ENCODE peak calls at places on chromosomes 7 and 10, in four cellular contexts. O is K562, M is GM12878, W is HepG2. P is an unnamed sample.

GRCh38 chr10:497289-497688 is 192.2 kb downstream of the DIP2C start:
- DNase-seq in W (no peak), M (no peak), O (no peak), P (no peak)

GRCh38 chr7:134636008-134636449 is 10.6 kb upstream of the BPGM start:
- DNase-seq in M (peak), O (no peak), W (no peak), P (no peak)

GRCh38 chr7:79337722-79338121 is 115.7 kb downstream of the MAGI2 start:
- DNase-seq in O (no peak), M (no peak), W (no peak), P (no peak)

GRCh38 chr10:49220031-49220430 is 31.8 kb upstream of the TMEM273 start:
- DNase-seq in M (no peak), O (no peak), W (no peak), P (no peak)

GRCh38 chr10:24962998-24963397 is 10.6 kb upstream of the PRTFDC1 start:
- DNase-seq in W (peak), O (peak), M (no peak), P (no peak)

GRCh38 chr7:131646203-131646602 is 89.8 kb upstream of the PODXL start:
- DNase-seq in W (no peak), M (no peak), O (no peak), P (no peak)

GRCh38 chr10:88659725-88660592 is 4.3 kb upstream of the LIPF start:
- DNase-seq in W (no peak), M (no peak), O (no peak), P (no peak)

GRCh38 chr7:56206420-56206819 is 90.2 kb upstream of the NUPR2 start:
- DNase-seq in O (no peak), W (no peak), M (no peak), P (no peak)

GRCh38 chr10:29081971-29082699 is 206.7 kb upstream of the LYZL1 start:
- DNase-seq in O (no peak), W (no peak), M (no peak), P (no peak)

GRCh38 chr7:68009716-68010115 is 1013.1 kb downstream of the TYW1 start:
- DNase-seq in W (no peak), O (no peak), M (no peak), P (no peak)

GRCh38 chr7:41870505-41871138 is 167.7 kb upstream of the INHBA start:
- DNase-seq in O (no peak), M (peak), W (no peak), P (no peak)

GRCh38 chr10:114607358-114607998 is 50.6 kb downstream of the ABLIM1 start:
- DNase-seq in W (no peak), M (no peak), O (no peak), P (no peak)

GRCh38 chr10:36424377-36424971 is 700.9 kb upstream of the ANKRD30A start:
- DNase-seq in W (no peak), O (no peak), M (no peak), P (no peak)

GRCh38 chr7:28272461-28272877 is 91.9 kb upstream of the JAZF1 start:
- DNase-seq in M (no peak), W (no peak), O (peak), P (peak)

GRCh38 chr7:80313067-80313626 is 178.5 kb downstream of the GNAI1 start:
- DNase-seq in O (no peak), W (no peak), M (no peak), P (no peak)

GRCh38 chr7:39952378-39952777 is 2.3 kb downstream of the CDK13 start:
- DNase-seq in M (no peak), W (no peak), O (no peak), P (no peak)

GRCh38 chr7:107269815-107270214 is 101.0 kb downstream of the HBP1 start:
- DNase-seq in W (no peak), O (no peak), M (no peak), P (no peak)

GRCh38 chr10:78267070-78267469 is 233.4 kb downstream of the RPS24 start:
- DNase-seq in W (no peak), M (no peak), O (no peak), P (no peak)

GRCh38 chr7:134470864-134471263 is 12.0 kb upstream of the AKR1B1 start:
- DNase-seq in W (peak), O (peak), M (no peak), P (no peak)

GRCh38 chr10:6240254-6240653 is 37.5 kb downstream of the PFKFB3 start:
- DNase-seq in O (no peak), M (no peak), W (no peak), P (no peak)

GRCh38 chr10:6237189-6237496 is 34.4 kb downstream of the PFKFB3 start:
- DNase-seq in W (no peak), M (no peak), O (no peak), P (no peak)

GRCh38 chr10:6242089-6242488 is 39.4 kb downstream of the PFKFB3 start:
- DNase-seq in M (no peak), O (no peak), W (no peak), P (no peak)

GRCh38 chr10:6236349-6237188 is 33.8 kb downstream of the PFKFB3 start:
- DNase-seq in O (no peak), M (no peak), W (no peak), P (no peak)

GRCh38 chr10:6239213-6239991 is 36.7 kb downstream of the PFKFB3 start:
- DNase-seq in O (peak), M (peak), W (peak), P (peak)
- TF ChIP-seq TARDBP in O (no peak), M (no peak), W (no peak), P (no peak)

GRCh38 chr7:143974457-143974856 is 19.8 kb downstream of the OR2F1 start:
- DNase-seq in O (no peak), W (peak), M (no peak), P (no peak)
- TF ChIP-seq BHLHE40 in O (no peak), W (no peak), M (no peak), P (no peak)

GRCh38 chr7:12403287-12404181 is at the start of gene VWDE:
- DNase-seq in O (peak), W (no peak), M (no peak), P (peak)
- TF ChIP-seq TARDBP in O (peak), W (no peak), M (no peak), P (no peak)

GRCh38 chr7:66307591-66308215 is 102.6 kb downstream of the TPST1 start:
- DNase-seq in W (peak), M (no peak), O (no peak), P (no peak)

GRCh38 chr7:66303454-66304160 is 98.5 kb downstream of the TPST1 start:
- DNase-seq in W (no peak), O (no peak), M (no peak), P (no peak)

GRCh38 chr7:66306243-66306642 is 101.1 kb downstream of the TPST1 start:
- DNase-seq in O (no peak), M (no peak), W (no peak), P (no peak)

GRCh38 chr7:66301737-66302136 is 96.6 kb downstream of the TPST1 start:
- DNase-seq in W (no peak), O (no peak), M (no peak), P (no peak)

DNA sequence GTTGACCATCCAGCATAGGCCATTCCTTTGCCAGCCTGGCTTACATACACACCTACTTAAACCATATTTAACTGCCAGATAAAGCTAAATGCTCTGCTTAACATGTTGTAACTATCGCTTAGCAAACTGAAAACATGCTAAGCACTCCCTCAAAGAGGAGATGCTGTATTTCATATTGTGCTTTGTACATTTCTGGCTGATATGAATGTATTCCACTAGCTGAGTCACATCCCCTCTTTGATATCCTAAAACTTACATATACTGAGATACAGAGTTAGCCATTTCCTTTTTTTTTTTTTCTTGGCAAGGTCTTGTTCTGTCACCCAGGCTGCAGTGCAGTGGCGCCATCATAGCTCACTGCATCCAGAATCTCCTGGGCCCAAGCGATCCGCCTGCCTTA is 99.4 kb downstream of the TPST1 start:
- DNase-seq in W (no peak), O (no peak), M (no peak), P (no peak)
- TF ChIP-seq BHLHE40 in W (no peak), O (no peak), M (no peak), P (no peak)

GRCh38 chr10:125779403-125780327 is 4.0 kb upstream of the MMP21 start:
- DNase-seq in M (no peak), W (no peak), O (no peak), P (no peak)
- TF ChIP-seq TARDBP in M (no peak), W (no peak), O (no peak), P (no peak)

DNA sequence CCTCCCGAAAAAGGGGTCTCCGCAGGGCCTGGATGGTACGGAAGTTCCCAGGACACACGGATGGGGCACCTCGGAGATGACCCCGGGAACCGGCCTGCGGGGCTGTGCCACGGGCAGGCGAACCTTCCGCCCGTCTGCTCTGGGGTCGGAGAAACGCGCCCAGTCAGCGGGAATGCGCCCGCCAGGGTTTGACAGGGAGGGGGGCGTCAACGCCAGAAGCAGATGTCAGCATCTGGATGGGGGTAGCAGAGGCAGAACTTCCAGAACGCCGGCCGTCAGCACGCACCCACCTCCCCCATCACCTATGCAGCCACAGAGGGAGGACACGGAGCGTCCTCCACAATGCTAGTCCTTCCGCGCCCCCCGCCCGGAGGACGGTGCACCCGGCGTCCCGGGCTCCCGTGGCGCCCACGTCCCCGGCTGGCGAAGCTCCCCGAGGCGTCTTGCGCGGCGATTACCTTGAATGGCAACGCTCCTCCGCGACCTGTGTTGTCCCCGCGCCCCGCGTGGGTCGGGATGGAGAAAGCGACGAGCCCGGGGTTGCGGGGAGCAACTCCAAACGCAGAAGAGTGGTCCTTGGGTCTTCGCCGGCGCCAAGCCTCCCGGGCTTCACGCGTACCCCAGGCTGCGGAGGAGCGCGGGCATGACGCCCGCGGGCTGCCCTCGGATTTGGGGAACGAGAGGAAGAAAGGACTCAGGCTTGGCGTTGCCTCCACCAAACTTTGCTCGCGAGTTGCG is 571 bp downstream of the FGFR2 start:
- DNase-seq in M (no peak), W (no peak), O (no peak), P (peak)
- TF ChIP-seq BHLHE40 in M (no peak), W (no peak), O (no peak), P (no peak)

P was measured in HEK293T.